ENCODE peak calls at places on chromosomes 13 and 19, in eight cellular contexts. T is astrocyte of the spinal cord, L is GM12865, U is AG09309, N is gastrocnemius medialis, M is fibroblast of mammary gland, X is astrocyte of the cerebellum, E is fibroblast of the aortic adventitia. Z is an unnamed sample.

GRCh38 chr13:95660981-95661581 is 15.9 kb upstream of the DNAJC3 start:
- DNase-seq in M (peak), N (no peak), X (no peak), L (peak), T (peak), U (no peak), E (peak), Z (peak)

GRCh38 chr13:33205224-33205623 is 80.3 kb downstream of the STARD13 start:
- DNase-seq in U (no peak), L (no peak), N (no peak), T (no peak), E (no peak), M (no peak), X (no peak), Z (no peak)

GRCh38 chr13:24149306-24150032 is 11.1 kb upstream of the SPATA13 start:
- DNase-seq in X (peak), E (peak), U (no peak), T (no peak), N (no peak), M (peak), L (no peak), Z (no peak)

GRCh38 chr19:35661995-35662340 is 4.3 kb upstream of the UPK1A start:
- DNase-seq in N (no peak), E (no peak), X (no peak), U (no peak), M (no peak), L (no peak), T (no peak), Z (no peak)

GRCh38 chr13:30418075-30418715 is 4.1 kb upstream of the UBE2L5 start:
- DNase-seq in M (no peak), N (no peak), E (no peak), U (no peak), X (no peak), T (no peak), L (no peak), Z (peak)

GRCh38 chr13:42123600-42123999 is 75.2 kb downstream of the DGKH start:
- DNase-seq in T (no peak), L (no peak), U (no peak), M (no peak), X (no peak), E (no peak), N (no peak), Z (no peak)

GRCh38 chr13:23570931-23571330 is 719 bp downstream of the TNFRSF19 start:
- DNase-seq in U (no peak), E (no peak), N (no peak), X (no peak), L (peak), M (peak), T (peak), Z (no peak)

GRCh38 chr19:37654525-37654832 is 786 bp downstream of the ZFP30 start:
- DNase-seq in M (peak), N (no peak), X (peak), U (no peak), T (peak), L (no peak), E (peak), Z (peak)

GRCh38 chr13:71869274-71869673 is 2.3 kb upstream of the DACH1 start:
- DNase-seq in U (no peak), M (no peak), N (no peak), T (no peak), L (no peak), X (no peak), E (no peak), Z (no peak)

GRCh38 chr13:71866173-71867091 is 572 bp downstream of the DACH1 start:
- DNase-seq in U (no peak), T (no peak), M (no peak), X (no peak), E (no peak), L (no peak), N (no peak), Z (no peak)

GRCh38 chr13:71865858-71866172 is 1.2 kb downstream of the DACH1 start:
- DNase-seq in M (no peak), U (no peak), T (peak), N (no peak), E (no peak), L (no peak), X (no peak), Z (peak)

GRCh38 chr13:71864981-71865857 is 1.8 kb downstream of the DACH1 start:
- DNase-seq in M (no peak), T (peak), X (no peak), U (no peak), E (no peak), L (no peak), N (no peak), Z (peak)

DNA sequence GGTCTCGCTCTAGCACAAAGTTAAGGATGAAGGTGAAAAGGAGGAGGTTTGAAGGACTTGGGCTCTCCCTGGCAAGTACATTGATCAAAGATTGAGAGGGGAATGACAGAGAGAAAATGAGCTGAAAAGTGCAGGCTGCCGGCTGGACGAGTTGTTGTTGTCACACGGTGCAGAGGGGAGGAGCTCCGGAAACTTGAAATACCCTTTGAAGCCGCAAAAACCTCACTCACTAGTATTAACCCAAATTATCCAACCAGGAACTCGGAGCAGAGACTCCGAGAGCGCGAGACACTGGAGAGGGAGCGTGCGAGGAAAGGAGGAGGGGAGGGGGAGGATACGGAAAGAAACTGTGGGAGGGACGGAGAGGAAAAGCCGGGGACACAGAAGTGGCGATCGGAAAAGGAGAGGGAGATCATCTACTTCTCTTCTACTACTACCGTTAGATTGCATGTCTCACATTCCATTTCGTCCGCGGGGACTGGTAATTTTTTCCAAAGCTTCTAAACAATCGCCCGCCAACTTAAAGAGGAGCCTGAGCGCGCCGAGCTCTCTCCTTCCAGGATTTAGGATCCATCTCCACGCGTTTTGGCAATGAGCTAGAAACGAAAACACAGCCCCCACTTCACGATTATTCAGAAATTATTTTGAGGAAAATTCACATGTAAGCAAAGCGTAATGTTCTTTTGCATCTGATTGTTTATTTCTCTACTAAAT is at the start of gene DACH1:
- DNase-seq in U (no peak), T (peak), E (peak), L (peak), X (peak), M (peak), N (no peak), Z (peak)
- H3K4me3 ChIP-seq in U (peak), T (peak), E (peak), L (peak), X (peak), M (peak), N (peak), Z (peak)

GRCh38 chr13:62510906-62511655 is 1095.4 kb upstream of the PCDH20 start:
- DNase-seq in U (no peak), T (no peak), X (no peak), N (no peak), M (no peak), E (no peak), L (peak), Z (no peak)

DNA sequence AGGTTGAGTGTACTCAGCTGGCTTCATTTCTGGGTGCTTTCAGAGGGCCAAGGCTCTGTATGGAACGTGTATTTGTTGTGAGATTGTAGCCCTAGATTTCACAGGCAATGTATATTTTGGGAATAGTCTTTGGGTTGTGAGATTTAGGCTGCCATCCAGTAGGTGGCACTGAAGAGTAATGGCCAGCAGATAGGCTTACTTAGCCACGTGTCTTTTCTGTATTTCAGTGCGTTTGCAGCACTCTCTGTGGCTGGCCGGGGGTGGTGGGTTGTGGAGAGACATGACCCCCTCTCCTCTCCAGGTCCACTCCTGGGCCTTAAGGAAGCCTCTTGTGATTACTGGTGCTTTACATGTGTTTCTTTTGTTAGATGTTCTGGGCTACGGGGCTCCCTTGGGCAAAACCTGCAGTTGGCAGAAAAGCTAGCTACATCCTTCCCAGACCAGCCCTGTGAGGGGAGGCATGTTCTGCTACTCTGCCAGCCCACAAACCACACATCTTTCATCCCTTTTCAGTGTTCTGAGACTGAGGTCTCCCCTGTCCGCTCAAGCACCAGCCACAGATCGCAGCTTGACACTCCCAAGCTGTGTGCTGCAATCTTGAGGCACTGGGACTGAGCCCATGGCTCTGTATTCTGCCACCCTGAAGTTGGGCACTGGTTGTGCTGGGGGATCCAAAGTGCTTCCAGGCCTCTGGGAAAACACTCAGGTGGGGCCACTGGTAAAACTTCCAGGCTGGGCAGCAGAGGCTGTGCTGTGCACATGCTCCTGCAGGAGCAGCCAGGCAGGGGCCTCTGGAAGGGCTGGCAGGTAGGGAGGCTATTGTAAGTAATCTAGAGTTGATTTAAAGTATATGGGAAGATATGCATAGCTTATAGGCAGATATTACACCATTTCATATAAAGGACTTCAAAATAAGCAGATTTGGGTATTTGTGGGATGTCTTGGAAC is 1096.8 kb upstream of the PCDH20 start:
- DNase-seq in N (no peak), E (no peak), X (peak), M (peak), U (no peak), L (peak), T (peak), Z (peak)
- TF ChIP-seq CTCF in N (no peak), E (no peak), X (peak), M (peak), U (peak), L (peak), T (peak), Z (peak)

DNA sequence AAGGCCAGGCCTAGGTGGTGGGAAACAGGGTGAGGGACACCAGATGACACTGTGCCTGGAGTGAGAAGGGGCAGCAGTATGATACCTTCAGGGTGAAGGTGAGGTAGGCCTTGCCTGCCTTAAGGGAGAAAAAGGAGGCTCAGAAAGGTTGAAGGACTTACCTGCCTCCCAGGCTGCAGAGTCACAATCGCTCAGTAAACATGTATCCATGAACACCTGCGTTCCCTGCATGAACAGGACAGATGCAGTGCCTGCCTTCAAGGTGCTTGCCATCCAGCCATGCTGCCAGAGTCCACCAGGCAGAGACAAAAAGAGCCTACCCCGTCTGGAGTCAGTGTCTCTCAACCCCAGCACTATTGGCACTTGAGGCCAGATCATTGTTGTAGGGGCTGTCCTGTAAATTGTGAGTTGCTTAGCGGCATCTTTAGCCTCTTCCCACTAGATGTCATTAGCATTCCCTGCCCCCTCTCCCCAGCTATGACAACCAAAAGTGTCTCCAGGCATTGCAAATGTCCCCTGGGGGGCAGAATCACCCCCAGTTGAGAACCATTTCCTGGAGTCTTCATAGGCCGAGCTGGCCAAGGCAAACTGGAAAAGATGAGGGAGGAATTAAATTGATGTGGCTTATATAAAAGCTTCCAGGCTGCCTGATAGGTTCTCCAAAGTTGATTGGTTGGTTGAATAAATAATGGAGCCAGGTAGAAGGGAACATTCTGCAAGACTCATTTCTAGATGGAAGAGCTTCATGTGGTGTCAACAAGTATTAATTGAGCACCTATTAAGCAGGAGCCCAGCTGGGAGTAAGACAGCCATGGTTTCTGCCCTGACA is 1.7 kb downstream of the MAP3K10 start:
- DNase-seq in L (no peak), X (no peak), N (no peak), E (no peak), M (no peak), T (no peak), U (no peak), Z (no peak)
- H3K4me3 ChIP-seq in L (no peak), X (peak), N (peak), E (peak), M (no peak), T (no peak), U (peak), Z (peak)

DNA sequence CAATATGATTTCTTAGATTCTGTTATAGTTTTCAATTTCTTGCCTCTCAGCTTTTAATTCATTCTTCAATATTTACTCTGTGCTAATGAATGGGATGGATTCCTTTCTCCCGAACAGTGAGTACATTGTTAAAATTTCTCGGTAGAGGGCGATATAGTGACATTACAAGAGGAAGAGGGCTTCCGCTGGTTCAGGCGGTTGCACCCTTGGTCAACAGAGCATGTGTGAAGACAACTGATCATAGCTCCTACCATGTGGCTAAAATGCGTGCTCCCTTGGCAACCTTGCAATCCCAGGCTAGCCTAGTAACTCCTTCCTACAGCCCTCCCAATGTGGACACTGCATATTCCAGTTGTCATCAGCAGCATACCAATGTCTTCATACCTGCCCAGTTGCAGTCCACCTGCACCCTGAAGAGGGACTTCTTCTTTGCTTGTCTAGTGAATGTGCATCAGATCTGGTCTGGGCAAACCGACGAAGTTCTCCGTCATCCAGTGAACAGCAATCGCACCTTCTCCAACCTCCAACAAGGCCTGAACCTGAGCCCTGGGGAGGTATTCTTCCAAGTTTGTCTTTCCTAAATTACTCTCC is 653.0 kb upstream of the GPC6 start:
- DNase-seq in E (peak), N (no peak), U (no peak), X (peak), T (peak), L (peak), M (peak), Z (peak)
- TF ChIP-seq CTCF in E (peak), N (no peak), U (no peak), X (no peak), T (peak), L (no peak), M (peak), Z (no peak)

DNA sequence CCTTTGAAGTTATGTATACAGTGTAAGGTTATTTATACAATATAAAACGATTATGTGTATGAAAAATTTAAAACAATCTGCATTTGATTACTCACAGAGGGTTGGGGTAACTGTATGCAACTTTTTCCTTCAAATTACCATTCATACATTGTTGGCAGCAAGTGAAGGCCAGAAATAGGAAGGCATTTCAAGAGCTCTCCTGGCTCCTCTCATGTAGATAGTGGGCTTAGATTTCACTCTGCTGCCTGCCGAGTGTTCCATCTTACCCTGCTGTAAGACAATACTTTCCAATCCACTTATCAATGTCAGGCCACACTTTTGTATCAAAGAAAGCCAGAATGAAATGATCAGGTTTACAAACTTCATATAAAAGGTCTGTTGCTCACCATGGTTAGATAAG is 245.2 kb downstream of the DNAJC15 start:
- DNase-seq in E (peak), T (no peak), X (no peak), N (no peak), M (no peak), L (no peak), U (no peak), Z (no peak)
- H3K4me3 ChIP-seq in E (no peak), T (no peak), X (no peak), N (no peak), M (no peak), L (no peak), U (no peak), Z (no peak)